ENCODE peak calls at places on chromosomes 1 and 21, in six cellular contexts. M is HTR-8/SVneo; I is choroid plexus epithelial cell; T is CD8-positive, alpha-beta memory T cell; G is neural crest cell; U is tibial nerve. A is an unnamed sample.

GRCh38 chr1:35589516-35590427 is 16.7 kb downstream of the TFAP2E start:
- DNase-seq in M (no peak), I (no peak), T (no peak), G (no peak), U (no peak), A (no peak)

GRCh38 chr21:41069305-41069642 is 98.7 kb upstream of the BACE2 start:
- DNase-seq in M (no peak), I (no peak), T (no peak), G (no peak), U (no peak), A (no peak)

GRCh38 chr21:28875078-28875477 is 117.6 kb downstream of the LTN1 start:
- DNase-seq in M (no peak), I (no peak), T (no peak), G (no peak), U (no peak), A (no peak)

GRCh38 chr1:30726254-30726653 is 2.9 kb upstream of the MATN1 start:
- DNase-seq in M (no peak), I (no peak), T (no peak), G (no peak), U (no peak), A (no peak)

GRCh38 chr1:156608981-156609380 is 7.7 kb upstream of the GPATCH4 start:
- DNase-seq in M (peak; percentile 33), I (peak; percentile 40), T (peak; percentile 74), G (no peak), U (no peak), A (no peak)

GRCh38 chr1:33616780-33617179 is 144.3 kb downstream of the ZSCAN20 start:
- DNase-seq in M (no peak), I (no peak), T (no peak), G (no peak), U (no peak), A (no peak)

GRCh38 chr1:81111818-81112217 is 688.9 kb upstream of the ADGRL2 start:
- DNase-seq in M (peak; percentile 1), I (peak; percentile 76), T (no peak), G (no peak), U (no peak), A (peak; percentile 76)

GRCh38 chr1:206833741-206834140 is 31.7 kb upstream of the IL20 start:
- DNase-seq in M (no peak), I (no peak), T (no peak), G (no peak), U (no peak), A (no peak)

GRCh38 chr1:221284028-221284427 is 404.8 kb downstream of the HLX start:
- DNase-seq in M (peak; percentile 10), I (peak; percentile 42), T (no peak), G (no peak), U (no peak), A (peak; percentile 65)

GRCh38 chr1:246492611-246493245 is 14.4 kb downstream of the SMYD3 start:
- DNase-seq in M (peak; percentile 81), I (peak; percentile 90), T (no peak), G (peak; percentile 62), U (peak; percentile 54), A (peak; percentile 86)

GRCh38 chr1:202005958-202006357 is 4.4 kb upstream of the ELF3 start:
- DNase-seq in M (no peak), I (peak; percentile 57), T (no peak), G (no peak), U (no peak), A (peak; percentile 39)

GRCh38 chr1:239232921-239233320 is 153.4 kb upstream of the CHRM3 start:
- DNase-seq in M (no peak), I (no peak), T (no peak), G (no peak), U (no peak), A (no peak)

GRCh38 chr1:32606972-32607371 is 43.4 kb downstream of the ZBTB8OS start:
- DNase-seq in M (no peak), I (no peak), T (no peak), G (no peak), U (no peak), A (no peak)

GRCh38 chr1:35178874-35179380 is 14.0 kb downstream of the SFPQ start:
- DNase-seq in M (no peak), I (no peak), T (no peak), G (no peak), U (no peak), A (no peak)

GRCh38 chr1:173418107-173418985 is 58.8 kb upstream of the PRDX6 start:
- DNase-seq in M (no peak), I (peak; percentile 35), T (no peak), G (no peak), U (no peak), A (no peak)

GRCh38 chr1:223143760-223144248 is 756 bp upstream of the TLR5 start:
- DNase-seq in M (no peak), I (no peak), T (peak; percentile 59), G (no peak), U (no peak), A (no peak)

GRCh38 chr1:194358208-194358581 is 1171.8 kb upstream of the B3GALT2 start:
- DNase-seq in M (no peak), I (no peak), T (no peak), G (no peak), U (no peak), A (no peak)

GRCh38 chr1:54428838-54429513 is 22.8 kb upstream of the SSBP3 start:
- DNase-seq in M (no peak), I (no peak), T (no peak), G (no peak), U (no peak), A (peak; percentile 16)

GRCh38 chr1:24403806-24404205 is 9.8 kb downstream of the STPG1 start:
- DNase-seq in M (no peak), I (no peak), T (no peak), G (no peak), U (no peak), A (no peak)

GRCh38 chr1:67377253-67377652 is 52.9 kb downstream of the SERBP1 start:
- DNase-seq in M (no peak), I (no peak), T (no peak), G (no peak), U (no peak), A (no peak)

A was measured in fibroblast of pulmonary artery.